ENCODE peak calls at places on chromosome 6, in four cellular contexts. Y, K, T and U are unnamed samples. For H3K4me1 and H3K9me3, the result is how much of the 10 kb centered on the place peaks cover.

GRCh38 chr6:27684264-27685211 is 211.6 kb upstream of the ZNF184 start:
- DNase-seq in T (no peak), Y (no peak), K (no peak), U (no peak)

GRCh38 chr6:47221565-47221964 is 88.1 kb downstream of the TNFRSF21 start:
- DNase-seq in T (no peak), Y (peak), K (no peak), U (no peak)

GRCh38 chr6:73558624-73559398 is 38.0 kb upstream of the EEF1A1 start:
- DNase-seq in Y (no peak), K (no peak), T (no peak), U (no peak)

GRCh38 chr6:35500782-35501181 is 3.9 kb upstream of the TEAD3 start:
- DNase-seq in K (no peak), Y (no peak), T (no peak), U (peak)

GRCh38 chr6:37115236-37115894 is 54.6 kb upstream of the PIM1 start:
- DNase-seq in Y (no peak), K (no peak), T (no peak), U (no peak)

GRCh38 chr6:121439456-121440250 is 4.2 kb downstream of the GJA1 start:
- DNase-seq in K (no peak), T (no peak), Y (no peak), U (no peak)

GRCh38 chr6:73581293-73581692 is 60.5 kb upstream of the EEF1A1 start:
- DNase-seq in Y (no peak), T (no peak), K (no peak), U (no peak)

GRCh38 chr6:113513086-113513485 is 344.1 kb upstream of the MARCKS start:
- DNase-seq in K (no peak), T (no peak), Y (no peak), U (no peak)

GRCh38 chr6:15399651-15400470 is 154.0 kb downstream of the JARID2 start:
- DNase-seq in Y (no peak), K (peak), T (peak), U (peak)

GRCh38 chr6:142693446-142693845 is 251.5 kb downstream of the HIVEP2 start:
- DNase-seq in K (no peak), T (no peak), Y (no peak), U (no peak)

GRCh38 chr6:156791261-156791850 is 14.2 kb downstream of the ARID1B start:
- DNase-seq in K (no peak), T (no peak), Y (no peak), U (no peak)

GRCh38 chr6:51678905-51679620 is 408.4 kb downstream of the PKHD1 start:
- DNase-seq in T (no peak), Y (no peak), K (no peak), U (no peak)

GRCh38 chr6:1067346-1067745 is 244.6 kb upstream of the FOXQ1 start:
- DNase-seq in Y (no peak), K (no peak), T (no peak), U (no peak)

GRCh38 chr6:37049990-37050853 is 44.8 kb downstream of the FGD2 start:
- DNase-seq in Y (no peak), K (peak), T (peak), U (peak)

GRCh38 chr6:112286010-112286409 is 31.6 kb upstream of the LAMA4 start:
- DNase-seq in K (no peak), T (no peak), Y (no peak), U (no peak)

GRCh38 chr6:24599179-24599578 is 46.8 kb downstream of the KIAA0319 start:
- DNase-seq in K (no peak), T (no peak), Y (no peak), U (no peak)

GRCh38 chr6:144335914-144336313 is 50.8 kb downstream of the UTRN start:
- DNase-seq in T (no peak), Y (no peak), K (no peak), U (no peak)

GRCh38 chr6:139355777-139356445 is 18.5 kb downstream of the CITED2 start:
- DNase-seq in T (no peak), K (no peak), Y (no peak), U (no peak)

GRCh38 chr6:69487688-69488087 is 309.1 kb downstream of the LMBRD1 start:
- DNase-seq in T (no peak), K (no peak), Y (no peak), U (no peak)

GRCh38 chr6:128479991-128480390 is 40.4 kb downstream of the PTPRK start:
- DNase-seq in Y (no peak), T (no peak), K (no peak), U (no peak)

GRCh38 chr6:55937227-55937626 is 61.8 kb upstream of the BMP5 start:
- DNase-seq in Y (no peak), T (no peak), K (no peak), U (no peak)

GRCh38 chr6:71419954-71420692 is 131.5 kb downstream of the OGFRL1 start:
- DNase-seq in T (peak), K (peak), Y (peak), U (peak)

GRCh38 chr6:88403486-88403885 is 237.3 kb upstream of the CNR1 start:
- DNase-seq in Y (no peak), T (no peak), K (no peak), U (no peak)

GRCh38 chr6:170460606-170461005 is 92.5 kb downstream of the PSMB1 start:
- DNase-seq in T (no peak), K (no peak), Y (no peak), U (no peak)

GRCh38 chr6:46057792-46058191 is 42.1 kb upstream of the CLIC5 start:
- DNase-seq in Y (no peak), T (no peak), K (no peak), U (no peak)

GRCh38 chr6:82987416-82987815 is 78.2 kb downstream of the UBE3D start:
- DNase-seq in K (no peak), Y (no peak), T (no peak), U (no peak)

GRCh38 chr6:129110687-129111343 is 227.9 kb downstream of the LAMA2 start:
- DNase-seq in T (no peak), K (no peak), Y (no peak), U (no peak)

GRCh38 chr6:55445648-55446204 is 118.5 kb downstream of the GFRAL start:
- DNase-seq in Y (peak), K (no peak), T (no peak), U (no peak)

GRCh38 chr6:105243487-105243886 is 63.7 kb upstream of the POPDC3 start:
- DNase-seq in T (no peak), K (no peak), Y (no peak), U (no peak)

GRCh38 chr6:137827411-137827940 is 39.6 kb upstream of the TNFAIP3 start:
- DNase-seq in Y (no peak), T (no peak), K (no peak), U (no peak)
- H3K4me1 ChIP-seq in Y (under half), T (under half), K (under half), U (under half)

DNA sequence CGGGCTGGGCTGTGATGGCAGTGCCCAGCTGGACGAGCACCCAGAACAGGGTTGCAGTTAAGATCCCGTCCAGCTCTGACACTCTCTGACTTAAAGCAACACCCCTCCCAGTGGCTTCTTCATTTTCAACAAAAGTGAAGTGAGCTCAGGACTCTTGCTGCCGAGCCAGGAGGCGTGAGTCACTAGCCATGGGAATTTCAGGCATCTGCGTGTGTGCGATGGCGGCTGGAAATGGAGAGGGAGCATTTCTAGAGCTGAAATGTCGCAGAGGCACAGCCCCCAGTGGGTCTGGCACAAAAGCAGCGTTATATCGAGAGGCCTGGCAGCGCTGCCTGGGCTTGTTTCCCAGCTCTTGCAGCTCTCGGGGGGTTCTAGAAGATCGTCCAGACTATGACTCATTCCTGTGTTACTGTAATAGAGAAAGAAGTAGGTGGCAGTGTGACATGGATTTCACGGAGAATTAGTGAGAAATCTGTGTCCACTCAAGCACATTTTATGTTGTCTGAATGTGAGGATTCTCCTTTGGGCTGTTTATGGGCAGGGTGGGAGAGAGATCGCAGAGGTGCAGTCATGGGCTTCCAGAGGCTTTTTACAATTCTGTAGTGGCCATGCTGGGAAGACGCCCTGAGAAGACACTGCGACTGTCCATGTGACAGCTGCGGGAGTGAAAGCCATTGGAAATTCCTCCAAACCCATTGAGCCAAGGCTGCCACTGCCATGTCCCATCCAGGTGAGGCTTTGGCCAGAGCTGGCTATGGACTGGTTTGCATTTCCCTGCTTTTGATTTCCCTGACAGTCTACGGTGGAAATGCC is 216.7 kb upstream of the ECI2 start:
- DNase-seq in K (peak), T (no peak), Y (peak), U (peak)
- H3K4me3 ChIP-seq in K (no peak), T (peak), Y (peak), U (peak)

DNA sequence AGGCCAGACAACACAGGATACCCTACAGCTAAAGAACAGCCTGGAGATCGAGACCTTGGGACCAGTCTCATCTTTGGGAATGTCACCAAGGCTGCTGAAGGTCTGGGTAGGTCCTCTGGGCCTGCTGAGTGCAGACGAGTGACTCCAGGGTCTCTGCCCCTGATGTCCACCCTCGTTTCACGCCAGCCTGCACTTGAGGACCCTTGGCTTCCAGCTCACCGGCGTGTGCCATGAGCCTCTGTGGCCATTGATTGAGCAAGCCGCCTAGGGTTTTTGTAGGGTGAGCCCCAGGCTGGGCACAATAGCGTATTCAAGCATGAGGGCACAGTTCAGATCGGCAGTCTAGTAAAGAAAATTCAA is 4.3 kb downstream of the BPHL start:
- DNase-seq in K (no peak), T (no peak), Y (no peak), U (no peak)
- H3K9me3 ChIP-seq in K (under half), T (under half), Y (under half), U (under half)

GRCh38 chr6:11632795-11633511 is 95.4 kb downstream of the TMEM170B start:
- DNase-seq in Y (no peak), T (no peak), K (no peak), U (peak)
- H3K4me1 ChIP-seq in Y (under half), T (under half), K (under half), U (under half)

GRCh38 chr6:166487148-166487547 is 99.3 kb downstream of the RAMACL start:
- DNase-seq in K (no peak), T (no peak), Y (no peak), U (no peak)

GRCh38 chr6:166486536-166486880 is 100.0 kb downstream of the RAMACL start:
- DNase-seq in Y (no peak), K (no peak), T (no peak), U (no peak)

GRCh38 chr6:166489301-166490155 is 97.0 kb downstream of the RAMACL start:
- DNase-seq in K (no peak), Y (no peak), T (no peak), U (no peak)

GRCh38 chr6:166488701-166489100 is 97.8 kb downstream of the RAMACL start:
- DNase-seq in K (no peak), Y (no peak), T (no peak), U (no peak)

GRCh38 chr6:166488081-166488685 is 98.3 kb downstream of the RAMACL start:
- DNase-seq in K (peak), T (peak), Y (no peak), U (peak)
- H3K4me3 ChIP-seq in K (no peak), T (no peak), Y (no peak), U (no peak)

GRCh38 chr6:107730106-107730505 is 94.0 kb downstream of the SCML4 start:
- DNase-seq in Y (no peak), T (no peak), K (no peak), U (no peak)

GRCh38 chr6:107732461-107732860 is 91.7 kb downstream of the SCML4 start:
- DNase-seq in K (no peak), Y (no peak), T (no peak), U (no peak)

GRCh38 chr6:107731422-107732319 is 92.4 kb downstream of the SCML4 start:
- DNase-seq in K (peak), Y (no peak), T (no peak), U (no peak)

GRCh38 chr6:107729098-107729497 is 95.0 kb downstream of the SCML4 start:
- DNase-seq in T (no peak), Y (no peak), K (no peak), U (no peak)

GRCh38 chr6:107730683-107731314 is 93.3 kb downstream of the SCML4 start:
- DNase-seq in Y (no peak), T (no peak), K (no peak), U (no peak)
- H3K9me3 ChIP-seq in Y (under half), T (under half), K (under half), U (under half)

GRCh38 chr6:85421963-85422362 is 27.9 kb upstream of the NT5E start:
- DNase-seq in K (no peak), Y (no peak), T (no peak), U (no peak)
- H3K4me1 ChIP-seq in K (under half), Y (under half), T (under half), U (under half)

DNA sequence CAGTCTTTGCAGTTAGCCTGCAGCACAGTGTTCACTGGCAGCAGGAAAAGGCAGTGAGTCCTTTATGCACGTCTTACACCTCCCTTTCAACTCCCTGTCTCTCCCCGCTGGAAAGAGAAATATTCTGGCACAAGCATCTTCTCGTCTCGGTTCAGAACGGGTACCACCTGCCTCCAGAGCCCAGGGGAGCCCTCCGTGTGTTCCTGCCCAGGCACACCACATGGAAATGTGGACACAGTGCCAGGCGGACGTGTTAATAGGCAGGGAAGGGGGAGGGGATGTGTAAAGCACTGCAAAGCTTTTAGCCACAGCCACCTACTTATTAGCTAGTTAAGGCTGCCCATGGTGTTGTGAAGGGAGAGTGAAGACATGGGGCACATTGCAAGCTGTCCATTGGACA is 219.7 kb downstream of the FARS2 start:
- DNase-seq in T (no peak), Y (no peak), K (no peak), U (peak)
- H3K4me3 ChIP-seq in T (no peak), Y (no peak), K (no peak), U (no peak)

DNA sequence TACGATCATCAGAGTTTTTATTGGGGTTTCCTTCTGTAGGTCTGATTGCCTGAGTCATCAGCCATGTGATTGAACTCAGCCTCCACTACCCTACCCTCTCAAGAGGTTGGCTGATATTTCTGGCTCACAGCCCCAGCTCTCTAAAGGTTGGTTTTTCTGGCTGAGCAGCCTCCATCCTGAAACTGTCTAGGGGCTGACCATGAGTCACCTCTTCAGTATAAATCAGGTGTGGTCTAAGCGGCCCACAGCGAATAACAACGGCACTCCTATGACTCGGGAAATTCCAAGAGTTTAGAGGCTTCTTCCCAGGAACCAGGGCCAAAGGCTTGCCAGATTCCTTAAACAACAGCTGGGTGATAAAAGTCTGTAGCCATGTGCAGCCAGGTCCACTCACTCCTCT is 115.5 kb downstream of the SOD2 start:
- DNase-seq in T (no peak), K (no peak), Y (peak), U (no peak)
- H3K9me3 ChIP-seq in T (under half), K (under half), Y (under half), U (under half)